ENCODE peak calls at places on chromosomes 7 and 10, in six cellular contexts. H is NCI-H1105, P is fibroblast of pulmonary artery, N is GM19239, W is ELR, A is hypothalamus. K is an unnamed sample.

GRCh38 chr7:19269301-19269700 is 124.1 kb upstream of the FERD3L start:
- DNase-seq in A (no peak), H (no peak), N (no peak), W (no peak), P (no peak), K (no peak)

GRCh38 chr10:22903694-22904093 is 24.2 kb upstream of the ARMC3 start:
- DNase-seq in W (no peak), A (no peak), P (no peak), N (no peak), H (no peak), K (no peak)

GRCh38 chr10:80497187-80498038 is 40.3 kb upstream of the SH2D4B start:
- DNase-seq in A (no peak), N (no peak), H (no peak), P (peak), W (peak), K (no peak)

GRCh38 chr7:120941064-120941463 is 9.5 kb upstream of the ING3 start:
- DNase-seq in A (no peak), H (no peak), W (peak), N (no peak), P (peak), K (no peak)

GRCh38 chr7:97772034-97772891 is 40.4 kb downstream of the TAC1 start:
- DNase-seq in W (no peak), N (no peak), A (no peak), P (no peak), H (no peak), K (no peak)

GRCh38 chr7:34190299-34190698 is 285.0 kb downstream of the BMPER start:
- DNase-seq in A (peak), P (no peak), N (no peak), W (no peak), H (no peak), K (no peak)

GRCh38 chr10:132543916-132544743 is 6.5 kb downstream of the INPP5A start:
- DNase-seq in H (no peak), N (no peak), A (no peak), W (no peak), P (no peak), K (no peak)

GRCh38 chr7:122790558-122790957 is 87.8 kb upstream of the RNF148 start:
- DNase-seq in H (peak), A (no peak), W (no peak), P (no peak), N (no peak), K (no peak)

GRCh38 chr10:124649209-124649608 is 95.0 kb downstream of the FAM53B start:
- DNase-seq in P (peak), A (no peak), N (no peak), W (no peak), H (peak), K (no peak)

GRCh38 chr10:87503892-87504291 is 801 bp upstream of the MINPP1 start:
- DNase-seq in N (no peak), H (no peak), W (peak), P (peak), A (no peak), K (no peak)

GRCh38 chr7:25215694-25216335 is 12.5 kb downstream of the NPVF start:
- DNase-seq in H (no peak), N (no peak), A (no peak), W (peak), P (no peak), K (no peak)

GRCh38 chr7:45237788-45238461 is 80.3 kb downstream of the RAMP3 start:
- DNase-seq in H (no peak), A (no peak), P (no peak), N (no peak), W (peak), K (no peak)

GRCh38 chr10:130737622-130738021 is 573.9 kb downstream of the TCERG1L start:
- DNase-seq in H (no peak), P (peak), N (no peak), W (no peak), A (no peak), K (no peak)

K was measured in germinal center.